ENCODE peak calls at places on chromosomes 4 and X, in nine cellular contexts. L is uterus; U is left ventricle myocardium inferior; S is cardiac muscle cell; F is Caco-2; Y is mesenchymal stem cell; N is IMR-90; G is CD8-positive, alpha-beta memory T cell; E is tibial artery. A is an unnamed sample. For H3K4me1 and H3K9me3, the result is how much of the 10 kb centered on the place peaks cover.

GRCh38 chrX:35890699-35891098 is 28.8 kb upstream of the CFAP47 start:
- DNase-seq in L (no peak), U (no peak), S (peak), F (peak), Y (peak), N (peak), G (no peak), E (peak), A (peak)

GRCh38 chr4:3786196-3786869 is 20.1 kb downstream of the ADRA2C start:
- DNase-seq in L (no peak), U (no peak), S (no peak), F (no peak), Y (no peak), N (no peak), G (no peak), E (no peak), A (no peak)

GRCh38 chr4:123406862-123407261 is 10.3 kb downstream of the SPRY1 start:
- DNase-seq in L (no peak), U (no peak), S (no peak), F (no peak), Y (no peak), N (no peak), G (no peak), E (no peak), A (no peak)

GRCh38 chr4:19736968-19737756 is 514.5 kb upstream of the SLIT2 start:
- DNase-seq in L (no peak), U (no peak), S (no peak), F (no peak), Y (peak), N (no peak), G (no peak), E (no peak), A (no peak)

GRCh38 chr4:25065451-25065850 is 34.7 kb upstream of the LGI2 start:
- DNase-seq in L (no peak), U (no peak), S (no peak), F (no peak), Y (no peak), N (no peak), G (no peak), E (no peak), A (peak)

GRCh38 chrX:69133561-69134542 is 31.4 kb downstream of the PJA1 start:
- DNase-seq in L (peak), U (no peak), S (peak), F (peak), Y (peak), N (peak), G (no peak), E (no peak), A (peak)

GRCh38 chr4:37715889-37716402 is 29.8 kb upstream of the RELL1 start:
- DNase-seq in L (no peak), U (no peak), S (no peak), F (no peak), Y (peak), N (peak), G (no peak), E (no peak), A (no peak)

GRCh38 chrX:47644557-47645091 is 5.7 kb downstream of the ELK1 start:
- DNase-seq in L (no peak), U (no peak), S (peak), F (no peak), Y (peak), N (peak), G (no peak), E (no peak), A (peak)

GRCh38 chrX:53456254-53456653 is 22.1 kb upstream of the HSD17B10 start:
- DNase-seq in L (no peak), U (no peak), S (no peak), F (no peak), Y (peak), N (peak), G (no peak), E (no peak), A (no peak)

GRCh38 chr4:83252782-83253405 is 31.7 kb downstream of the COQ2 start:
- DNase-seq in L (peak), U (no peak), S (peak), F (peak), Y (peak), N (peak), G (peak), E (peak), A (peak)

GRCh38 chrX:108199691-108200090 is 108.1 kb downstream of the ATG4A start:
- DNase-seq in L (peak), U (no peak), S (peak), F (peak), Y (peak), N (peak), G (no peak), E (no peak), A (peak)

GRCh38 chrX:149487292-149487691 is 17.8 kb downstream of the IDS start:
- DNase-seq in L (no peak), U (no peak), S (no peak), F (peak), Y (no peak), N (no peak), G (no peak), E (no peak), A (no peak)

GRCh38 chrX:139596068-139596467 is 65.5 kb downstream of the F9 start:
- DNase-seq in L (no peak), U (no peak), S (no peak), F (peak), Y (no peak), N (no peak), G (no peak), E (no peak), A (peak)

GRCh38 chr4:153387981-153388380 is 43.5 kb downstream of the MND1 start:
- DNase-seq in L (no peak), U (no peak), S (no peak), F (peak), Y (no peak), N (no peak), G (no peak), E (no peak), A (peak)

GRCh38 chrX:57952320-57952678 is 42.0 kb upstream of the ZXDA start:
- DNase-seq in L (peak), U (peak), S (no peak), F (no peak), Y (no peak), N (no peak), G (no peak), E (peak), A (no peak)

GRCh38 chrX:39519213-39519544 is 578.6 kb downstream of the BCOR start:
- DNase-seq in L (peak), U (peak), S (peak), F (no peak), Y (no peak), N (no peak), G (no peak), E (no peak), A (no peak)

GRCh38 chr4:123477804-123478209 is 81.2 kb downstream of the SPRY1 start:
- DNase-seq in L (no peak), U (no peak), S (no peak), F (no peak), Y (peak), N (peak), G (peak), E (no peak), A (no peak)

GRCh38 chr4:167238226-167238625 is 3.9 kb upstream of the SPOCK3 start:
- DNase-seq in L (no peak), U (no peak), S (no peak), F (no peak), Y (no peak), N (no peak), G (no peak), E (no peak), A (no peak)

GRCh38 chr4:6420972-6421371 is 51.4 kb downstream of the PPP2R2C start:
- DNase-seq in L (no peak), U (no peak), S (no peak), F (no peak), Y (no peak), N (no peak), G (no peak), E (no peak), A (no peak)

GRCh38 chrX:134753185-134754008 is 95.1 kb upstream of the PLAC1 start:
- DNase-seq in L (no peak), U (no peak), S (no peak), F (peak), Y (peak), N (peak), G (no peak), E (no peak), A (no peak)

GRCh38 chr4:177391953-177392352 is 50.3 kb downstream of the AGA start:
- DNase-seq in L (no peak), U (no peak), S (no peak), F (no peak), Y (no peak), N (no peak), G (no peak), E (no peak), A (no peak)

GRCh38 chrX:114774691-114775090 is 190.8 kb downstream of the HTR2C start:
- DNase-seq in L (no peak), U (no peak), S (peak), F (peak), Y (no peak), N (no peak), G (no peak), E (no peak), A (no peak)

GRCh38 chr4:48967626-48968025 is 18.4 kb upstream of the CWH43 start:
- DNase-seq in L (no peak), U (no peak), S (no peak), F (no peak), Y (no peak), N (peak), G (no peak), E (no peak), A (no peak)

GRCh38 chrX:17613979-17614572 is 123.2 kb upstream of the SCML1 start:
- DNase-seq in L (no peak), U (no peak), S (peak), F (peak), Y (no peak), N (peak), G (no peak), E (no peak), A (no peak)

GRCh38 chr4:123786955-123787354 is 390.4 kb downstream of the SPRY1 start:
- DNase-seq in L (peak), U (peak), S (no peak), F (no peak), Y (peak), N (peak), G (no peak), E (no peak), A (no peak)

GRCh38 chrX:132568291-132568690 is 79.5 kb upstream of the MBNL3 start:
- DNase-seq in L (no peak), U (no peak), S (no peak), F (no peak), Y (no peak), N (no peak), G (no peak), E (no peak), A (no peak)

GRCh38 chr4:1307951-1308735 is 18.5 kb downstream of the MAEA start:
- DNase-seq in L (no peak), U (no peak), S (no peak), F (no peak), Y (no peak), N (no peak), G (no peak), E (no peak), A (no peak)

GRCh38 chrX:107710617-107711391 is 64.8 kb downstream of the TSC22D3 start:
- DNase-seq in L (peak), U (no peak), S (no peak), F (peak), Y (peak), N (peak), G (peak), E (peak), A (peak)

GRCh38 chr4:2058264-2059033 is 678 bp upstream of the NAT8L start:
- DNase-seq in L (no peak), U (peak), S (peak), F (peak), Y (peak), N (no peak), G (no peak), E (no peak), A (peak)

GRCh38 chr4:153564630-153565525 is 98.7 kb downstream of the TMEM131L start:
- DNase-seq in L (no peak), U (no peak), S (no peak), F (peak), Y (peak), N (peak), G (no peak), E (no peak), A (no peak)

GRCh38 chr4:165905405-165906027 is 32.5 kb downstream of the TLL1 start:
- DNase-seq in L (no peak), U (no peak), S (no peak), F (no peak), Y (no peak), N (no peak), G (no peak), E (no peak), A (no peak)

GRCh38 chr4:6281436-6282144 is 11.9 kb downstream of the WFS1 start:
- DNase-seq in L (peak), U (peak), S (no peak), F (no peak), Y (no peak), N (no peak), G (no peak), E (peak), A (no peak)

DNA sequence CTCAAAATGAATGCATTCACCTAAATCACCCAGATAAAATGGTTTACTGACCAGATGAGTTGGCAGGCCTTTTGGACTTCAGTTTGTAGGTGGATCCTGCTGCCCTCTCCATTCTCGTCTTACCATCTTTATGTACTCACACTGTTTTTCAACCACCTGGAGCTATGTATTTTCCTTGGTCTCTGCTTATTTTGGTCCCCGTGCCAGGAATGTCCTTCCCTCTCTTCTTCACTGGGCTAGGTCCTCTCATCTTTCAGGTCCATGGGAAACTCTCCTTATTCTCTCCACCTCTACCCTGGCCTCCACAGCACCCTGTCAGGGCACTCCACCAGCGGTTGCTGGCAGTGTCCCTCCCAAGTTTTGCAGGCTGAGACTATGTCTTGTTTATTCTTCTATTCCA is 2.6 kb downstream of the GPRIN3 start:
- DNase-seq in L (no peak), U (no peak), S (no peak), F (no peak), Y (no peak), N (no peak), G (no peak), E (no peak), A (no peak)
- H3K4me3 ChIP-seq in L (no peak), U (peak), S (no peak), F (no peak), Y (no peak), N (no peak), G (peak), E (no peak), A (no peak)

DNA sequence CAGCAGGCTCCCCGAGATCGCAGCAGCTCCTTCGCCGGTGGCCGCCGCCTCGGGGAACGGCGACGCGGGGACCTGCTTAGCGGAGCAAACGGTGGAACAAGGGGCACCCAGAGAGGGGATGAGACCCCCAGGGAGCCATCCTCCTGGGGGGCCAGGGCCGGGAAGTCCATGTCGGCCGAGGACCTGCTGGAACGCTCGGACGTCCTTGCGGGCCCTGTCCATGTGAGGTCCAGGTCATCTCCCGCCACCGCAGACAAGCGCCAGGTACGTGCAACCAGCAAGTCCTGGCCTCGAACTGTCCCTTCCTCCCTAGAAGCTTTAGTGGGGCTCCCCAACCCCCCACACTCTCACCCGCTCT is 156.3 kb downstream of the SOWAHB start:
- DNase-seq in L (no peak), U (no peak), S (no peak), F (no peak), Y (no peak), N (no peak), G (no peak), E (no peak), A (no peak)
- H3K4me1 ChIP-seq in L (under half), U (under half), S (under half), F (under half), Y (under half), N (under half), G (under half), E (half or more), A (under half)

DNA sequence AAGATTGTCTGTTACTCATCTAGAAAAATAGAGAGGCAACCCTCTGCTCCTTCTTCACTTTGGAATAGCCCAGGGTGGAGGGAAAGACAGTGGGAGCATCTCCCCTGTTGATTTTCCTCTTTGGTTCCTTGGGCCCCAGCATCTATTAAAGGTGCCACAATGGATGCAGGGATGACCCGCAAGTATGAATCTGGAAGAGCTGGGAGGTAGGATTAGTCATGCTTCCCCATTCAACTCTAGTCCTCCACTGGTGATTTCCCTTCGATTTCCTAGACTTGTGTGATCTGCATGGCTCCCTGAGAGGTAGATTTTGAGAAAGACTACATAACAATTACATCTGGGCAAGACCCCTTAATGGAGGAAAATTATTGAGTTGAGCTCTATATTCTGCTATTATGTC is 127.8 kb downstream of the MAGEE1 start:
- DNase-seq in L (no peak), U (no peak), S (no peak), F (no peak), Y (no peak), N (no peak), G (no peak), E (no peak), A (no peak)
- H3K9me3 ChIP-seq in L (under half), U (under half), S (under half), F (under half), Y (under half), N (under half), G (under half), E (under half), A (under half)

GRCh38 chr4:155509619-155510018 is 132.9 kb upstream of the MAP9 start:
- DNase-seq in L (no peak), U (no peak), S (no peak), F (no peak), Y (peak), N (peak), G (no peak), E (no peak), A (no peak)

GRCh38 chr4:155510771-155511170 is 134.0 kb upstream of the MAP9 start:
- DNase-seq in L (no peak), U (no peak), S (no peak), F (no peak), Y (no peak), N (no peak), G (no peak), E (no peak), A (no peak)

GRCh38 chr4:155512069-155512468 is 135.3 kb upstream of the MAP9 start:
- DNase-seq in L (no peak), U (no peak), S (peak), F (no peak), Y (no peak), N (no peak), G (no peak), E (no peak), A (no peak)

DNA sequence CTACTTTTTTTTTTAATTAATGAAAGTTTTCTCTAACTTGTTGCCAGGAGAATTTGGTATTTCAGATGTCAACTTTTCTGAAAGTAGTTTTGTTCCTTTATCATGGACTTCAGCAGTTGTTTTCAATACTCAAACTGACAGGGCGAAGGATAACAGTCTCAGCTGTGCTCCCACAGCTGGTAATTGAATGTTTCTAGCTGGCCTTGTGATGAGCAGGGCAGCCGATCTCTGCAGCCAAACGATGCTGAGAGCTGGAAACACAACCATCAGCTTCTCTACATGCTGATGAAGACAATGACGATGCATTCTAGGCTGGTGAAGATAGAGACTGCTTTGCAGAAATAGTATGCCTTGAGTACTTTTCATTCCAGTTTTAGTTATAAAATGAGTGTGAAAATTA is 130.0 kb upstream of the MAP9 start:
- DNase-seq in L (peak), U (no peak), S (peak), F (no peak), Y (no peak), N (no peak), G (no peak), E (no peak), A (no peak)
- H3K4me3 ChIP-seq in L (no peak), U (no peak), S (no peak), F (no peak), Y (no peak), N (no peak), G (no peak), E (no peak), A (no peak)

GRCh38 chr4:53923921-53924320 is 140.5 kb downstream of the CHIC2 start:
- DNase-seq in L (no peak), U (no peak), S (no peak), F (no peak), Y (no peak), N (no peak), G (no peak), E (no peak), A (no peak)

GRCh38 chr4:53920883-53921282 is 143.5 kb downstream of the CHIC2 start:
- DNase-seq in L (no peak), U (no peak), S (no peak), F (no peak), Y (no peak), N (no peak), G (no peak), E (no peak), A (no peak)

GRCh38 chr4:53919605-53920004 is 144.8 kb downstream of the CHIC2 start:
- DNase-seq in L (no peak), U (no peak), S (no peak), F (no peak), Y (peak), N (no peak), G (no peak), E (no peak), A (no peak)

GRCh38 chr4:53920116-53920515 is 144.3 kb downstream of the CHIC2 start:
- DNase-seq in L (no peak), U (no peak), S (no peak), F (no peak), Y (no peak), N (no peak), G (no peak), E (no peak), A (no peak)

DNA sequence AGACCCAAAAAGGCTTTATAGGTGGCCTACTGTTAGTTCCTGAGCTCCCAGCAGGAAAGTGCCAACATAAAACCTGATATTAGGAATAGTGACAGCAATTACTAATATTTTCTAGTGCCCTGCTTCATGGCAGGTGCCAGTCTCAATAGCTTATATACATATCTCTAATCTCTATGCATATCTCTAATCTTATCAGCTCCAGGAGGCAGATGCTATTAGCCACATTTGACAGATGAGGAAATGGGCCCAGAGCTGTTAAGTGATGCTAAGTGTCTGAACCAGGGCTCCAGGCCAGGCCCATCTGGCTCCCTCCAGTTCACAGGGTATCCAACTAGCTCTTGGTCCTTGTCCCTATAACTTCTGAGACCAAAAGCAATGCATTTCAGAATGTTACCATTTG is 142.5 kb downstream of the CHIC2 start:
- DNase-seq in L (no peak), U (no peak), S (no peak), F (no peak), Y (no peak), N (no peak), G (no peak), E (no peak), A (no peak)
- H3K4me1 ChIP-seq in L (under half), U (under half), S (under half), F (half or more), Y (under half), N (under half), G (under half), E (under half), A (under half)